ENCODE peak calls at places on chromosomes 2 and 18, in seven cellular contexts. One of them, this sample, is unnamed.

GRCh38 chr18:79429785-79430281 is 34.1 kb downstream of the NFATC1 start:
- DNase-seq in T-helper 1 cell: no peak
- DNase-seq in activated CD4-positive, alpha-beta T cell treated with anti-CD3 and anti-CD28 coated beads for 24 hours: no peak
- DNase-seq in cardiac fibroblast: no peak
- DNase-seq in midbrain: no peak
- DNase-seq in fibroblast of pulmonary artery: no peak
- DNase-seq in effector memory CD8-positive, alpha-beta T cell: no peak
- DNase-seq in this sample: no peak

GRCh38 chr2:62787381-62787780 is 81.9 kb downstream of the EHBP1 start:
- DNase-seq in activated CD4-positive, alpha-beta T cell treated with anti-CD3 and anti-CD28 coated beads for 24 hours: no peak
- DNase-seq in T-helper 1 cell: no peak
- DNase-seq in effector memory CD8-positive, alpha-beta T cell: no peak
- DNase-seq in cardiac fibroblast: peak; percentile 72
- DNase-seq in midbrain: peak; percentile 64
- DNase-seq in fibroblast of pulmonary artery: peak; percentile 76
- DNase-seq in this sample: peak; percentile 24

GRCh38 chr2:206556357-206556949 is 85.8 kb upstream of the FAM237A start:
- DNase-seq in fibroblast of pulmonary artery: peak; percentile 68
- DNase-seq in cardiac fibroblast: peak; percentile 66
- DNase-seq in activated CD4-positive, alpha-beta T cell treated with anti-CD3 and anti-CD28 coated beads for 24 hours: no peak
- DNase-seq in T-helper 1 cell: no peak
- DNase-seq in midbrain: peak; percentile 29
- DNase-seq in effector memory CD8-positive, alpha-beta T cell: no peak
- DNase-seq in this sample: no peak

GRCh38 chr18:49446481-49446880 is 14.0 kb downstream of the DYM start:
- DNase-seq in effector memory CD8-positive, alpha-beta T cell: no peak
- DNase-seq in midbrain: no peak
- DNase-seq in cardiac fibroblast: no peak
- DNase-seq in activated CD4-positive, alpha-beta T cell treated with anti-CD3 and anti-CD28 coated beads for 24 hours: no peak
- DNase-seq in fibroblast of pulmonary artery: no peak
- DNase-seq in T-helper 1 cell: no peak
- DNase-seq in this sample: no peak

GRCh38 chr2:166516712-166517303 is 22.8 kb upstream of the SCN7A start:
- DNase-seq in T-helper 1 cell: no peak
- DNase-seq in effector memory CD8-positive, alpha-beta T cell: no peak
- DNase-seq in cardiac fibroblast: peak; percentile 51
- DNase-seq in fibroblast of pulmonary artery: peak; percentile 54
- DNase-seq in midbrain: peak; percentile 15
- DNase-seq in activated CD4-positive, alpha-beta T cell treated with anti-CD3 and anti-CD28 coated beads for 24 hours: no peak
- DNase-seq in this sample: no peak

GRCh38 chr18:5600376-5601071 is 56.7 kb upstream of the EPB41L3 start:
- DNase-seq in activated CD4-positive, alpha-beta T cell treated with anti-CD3 and anti-CD28 coated beads for 24 hours: no peak
- DNase-seq in T-helper 1 cell: no peak
- DNase-seq in fibroblast of pulmonary artery: peak; percentile 49
- DNase-seq in midbrain: peak; percentile 27
- DNase-seq in effector memory CD8-positive, alpha-beta T cell: no peak
- DNase-seq in cardiac fibroblast: peak; percentile 51
- DNase-seq in this sample: no peak

GRCh38 chr18:63003899-63004298 is 288.6 kb downstream of the PHLPP1 start:
- DNase-seq in fibroblast of pulmonary artery: no peak
- DNase-seq in T-helper 1 cell: no peak
- DNase-seq in activated CD4-positive, alpha-beta T cell treated with anti-CD3 and anti-CD28 coated beads for 24 hours: no peak
- DNase-seq in cardiac fibroblast: no peak
- DNase-seq in effector memory CD8-positive, alpha-beta T cell: no peak
- DNase-seq in midbrain: no peak
- DNase-seq in this sample: no peak

GRCh38 chr18:31438402-31438801 is 9.1 kb upstream of the DSG3 start:
- DNase-seq in fibroblast of pulmonary artery: no peak
- DNase-seq in effector memory CD8-positive, alpha-beta T cell: no peak
- DNase-seq in T-helper 1 cell: no peak
- DNase-seq in midbrain: no peak
- DNase-seq in activated CD4-positive, alpha-beta T cell treated with anti-CD3 and anti-CD28 coated beads for 24 hours: no peak
- DNase-seq in cardiac fibroblast: no peak
- DNase-seq in this sample: no peak

GRCh38 chr2:238106698-238107524 is 6.8 kb downstream of the ESPNL start:
- DNase-seq in cardiac fibroblast: no peak
- DNase-seq in midbrain: no peak
- DNase-seq in effector memory CD8-positive, alpha-beta T cell: no peak
- DNase-seq in activated CD4-positive, alpha-beta T cell treated with anti-CD3 and anti-CD28 coated beads for 24 hours: no peak
- DNase-seq in T-helper 1 cell: no peak
- DNase-seq in fibroblast of pulmonary artery: no peak
- DNase-seq in this sample: no peak

This sample was measured in GDM1.